ENCODE peak calls at places on chromosome 14, in five cellular contexts. B is heart left ventricle, X is mammary epithelial cell, K is uterus, V is neural progenitor cell. S is an unnamed sample. For H3K27me3 and H3K4me1, the result is how much of the 10 kb centered on the place peaks cover.

GRCh38 chr14:100192250-100192671 is 32.8 kb upstream of the DEGS2 start:
- DNase-seq in B (peak), X (no peak), K (peak), V (no peak), S (no peak)

GRCh38 chr14:81384900-81385299 is 15.2 kb downstream of the STON2 start:
- DNase-seq in B (no peak), X (peak), K (no peak), V (peak), S (no peak)

GRCh38 chr14:74571901-74572828 is 39.9 kb downstream of the LTBP2 start:
- DNase-seq in B (no peak), X (peak), K (peak), V (no peak), S (no peak)

GRCh38 chr14:90743826-90744225 is 72.4 kb downstream of the TTC7B start:
- DNase-seq in B (no peak), X (no peak), K (no peak), V (no peak), S (no peak)

GRCh38 chr14:76405627-76406026 is 29.7 kb downstream of the ESRRB start:
- DNase-seq in B (no peak), X (no peak), K (no peak), V (no peak), S (no peak)

GRCh38 chr14:89855961-89856360 is 98.6 kb downstream of the EFCAB11 start:
- DNase-seq in B (no peak), X (peak), K (no peak), V (no peak), S (no peak)

GRCh38 chr14:23492618-23493272 is 23.2 kb downstream of the NGDN start:
- DNase-seq in B (no peak), X (no peak), K (no peak), V (no peak), S (no peak)

GRCh38 chr14:100067971-100068959 is 3.0 kb downstream of the EVL start:
- DNase-seq in B (peak), X (peak), K (peak), V (no peak), S (no peak)

DNA sequence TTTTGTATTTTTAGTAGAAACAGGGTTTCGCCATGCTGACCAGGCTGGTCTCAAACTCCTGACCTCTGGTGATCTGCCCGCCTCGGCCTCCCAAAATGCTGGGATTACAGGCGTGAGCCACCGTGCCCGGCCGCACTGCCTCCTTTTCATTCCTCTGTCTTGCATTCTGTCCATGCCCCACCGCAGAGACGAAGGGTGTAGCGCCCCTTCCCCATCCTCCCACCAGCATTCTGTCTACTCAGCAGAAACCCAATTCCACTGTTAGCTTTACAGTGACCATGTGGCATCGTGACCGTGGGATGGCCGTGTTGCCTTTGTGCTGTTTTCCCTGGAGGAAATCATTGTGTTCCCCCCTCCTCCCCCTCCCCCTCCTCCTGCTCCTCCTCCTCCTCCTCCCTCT is 10.3 kb downstream of the TEX22 start:
- DNase-seq in B (no peak), X (no peak), K (no peak), V (no peak), S (no peak)
- H3K27me3 ChIP-seq in B (under half), X (under half), K (under half), V (under half), S (half or more)

GRCh38 chr14:93081875-93082570 is 33.7 kb downstream of the ITPK1 start:
- DNase-seq in B (no peak), X (no peak), K (no peak), V (no peak), S (no peak)
- H3K4me1 ChIP-seq in B (under half), X (under half), K (under half), V (under half), S (under half)

DNA sequence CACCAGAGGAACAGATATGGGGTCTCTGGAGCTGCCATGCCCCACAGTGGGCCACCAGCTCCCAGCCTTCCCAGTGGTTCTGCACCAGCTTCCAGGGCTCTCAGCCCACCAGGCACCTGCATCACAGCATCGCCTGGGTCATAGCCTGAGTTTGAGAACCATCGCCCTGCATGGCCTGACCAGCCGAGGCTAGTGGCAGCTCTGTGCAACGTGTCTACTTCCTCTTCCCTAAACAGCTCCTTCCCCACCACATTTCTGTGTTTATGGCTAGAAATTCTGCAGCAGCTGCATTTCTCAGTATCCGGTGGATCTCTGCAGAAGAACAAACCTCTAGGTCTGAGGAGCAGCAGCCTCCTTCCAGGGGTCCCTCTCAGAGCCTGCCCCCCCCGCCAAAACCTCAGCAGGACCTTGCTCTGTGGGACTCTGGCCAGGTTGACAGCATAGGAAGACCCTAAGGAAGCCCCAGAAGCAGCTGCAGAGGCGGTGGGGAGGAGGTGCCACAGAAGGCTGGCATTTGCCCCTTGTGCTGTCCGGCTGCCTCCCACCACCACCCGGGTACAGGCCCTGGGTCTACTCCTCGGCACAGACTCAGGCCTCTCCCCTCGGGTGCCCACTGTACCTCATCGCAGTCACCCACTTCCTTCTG is 47.7 kb downstream of the PSMA6 start:
- DNase-seq in B (peak), X (no peak), K (no peak), V (no peak), S (no peak)
- H3K27ac ChIP-seq in B (peak), X (no peak), K (peak), V (no peak), S (no peak)

GRCh38 chr14:101501341-101501740 is 60.0 kb upstream of the DIO3 start:
- DNase-seq in B (peak), X (no peak), K (no peak), V (no peak), S (no peak)
- H3K27me3 ChIP-seq in B (under half), X (under half), K (under half), V (under half), S (under half)

GRCh38 chr14:39665084-39665483 is 232.9 kb upstream of the FBXO33 start:
- DNase-seq in B (no peak), X (no peak), K (no peak), V (no peak), S (no peak)

GRCh38 chr14:39668449-39668848 is 236.2 kb upstream of the FBXO33 start:
- DNase-seq in B (no peak), X (no peak), K (no peak), V (no peak), S (no peak)

DNA sequence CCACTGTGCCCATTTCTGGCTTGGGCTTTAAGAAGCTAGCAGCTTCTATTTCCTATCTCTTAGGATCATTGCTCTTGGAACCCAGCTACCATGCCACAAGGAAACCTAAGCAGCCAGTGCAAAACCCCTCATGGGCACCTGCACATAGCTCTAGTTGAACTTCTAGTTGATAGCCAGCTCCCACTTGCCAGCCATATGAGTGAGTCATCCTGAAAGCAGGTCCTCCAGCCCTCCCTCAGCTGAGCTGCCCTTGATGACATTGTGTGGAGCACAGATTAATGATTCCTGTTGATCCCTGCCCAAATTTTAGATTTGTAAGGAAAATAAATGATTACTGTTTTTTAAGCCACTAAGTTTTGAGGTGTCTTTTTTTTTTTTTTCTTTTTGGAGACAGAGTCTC is 234.2 kb upstream of the FBXO33 start:
- DNase-seq in B (no peak), X (no peak), K (no peak), V (no peak), S (no peak)
- H3K4me1 ChIP-seq in B (under half), X (under half), K (under half), V (under half), S (under half)

GRCh38 chr14:54440454-54440853 is 720 bp downstream of the CNIH1 start:
- DNase-seq in B (no peak), X (no peak), K (no peak), V (no peak), S (no peak)
- H3K27ac ChIP-seq in B (peak), X (peak), K (peak), V (peak), S (peak)

GRCh38 chr14:32435411-32435810 is 106.3 kb downstream of the AKAP6 start:
- DNase-seq in B (no peak), X (no peak), K (no peak), V (no peak), S (no peak)
- H3K27me3 ChIP-seq in B (under half), X (under half), K (under half), V (under half), S (under half)

DNA sequence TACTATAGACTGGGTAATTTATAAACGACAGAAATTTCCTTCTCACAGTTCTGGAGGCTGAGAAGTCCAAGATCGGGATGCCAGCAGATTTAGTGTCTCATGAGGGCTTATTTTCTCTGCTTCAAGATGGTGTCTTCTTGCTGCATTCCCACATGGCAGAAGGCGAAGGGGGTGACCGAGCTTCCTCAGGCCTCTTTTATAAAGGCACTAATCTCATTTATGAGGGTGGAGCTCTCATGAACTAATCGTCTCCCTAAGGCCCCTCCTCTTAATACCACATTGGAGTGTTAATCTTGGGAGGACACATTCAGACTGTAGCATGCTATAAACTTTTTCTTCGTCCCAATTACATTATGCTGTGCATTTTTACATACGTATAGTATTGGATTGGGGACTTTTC is 200.4 kb upstream of the ARHGAP5 start:
- DNase-seq in B (no peak), X (no peak), K (no peak), V (no peak), S (no peak)
- H3K4me1 ChIP-seq in B (under half), X (under half), K (under half), V (under half), S (under half)

GRCh38 chr14:63175531-63175930 is 28.7 kb upstream of the RHOJ start:
- DNase-seq in B (no peak), X (no peak), K (no peak), V (no peak), S (no peak)

GRCh38 chr14:63182967-63183366 is 21.3 kb upstream of the RHOJ start:
- DNase-seq in B (no peak), X (no peak), K (no peak), V (no peak), S (no peak)

GRCh38 chr14:63180017-63180416 is 24.2 kb upstream of the RHOJ start:
- DNase-seq in B (peak), X (no peak), K (no peak), V (no peak), S (no peak)

GRCh38 chr14:63178912-63179311 is 25.3 kb upstream of the RHOJ start:
- DNase-seq in B (no peak), X (peak), K (no peak), V (no peak), S (no peak)

GRCh38 chr14:63179383-63179782 is 24.9 kb upstream of the RHOJ start:
- DNase-seq in B (no peak), X (peak), K (no peak), V (no peak), S (no peak)
- H3K27ac ChIP-seq in B (peak), X (peak), K (peak), V (no peak), S (no peak)

DNA sequence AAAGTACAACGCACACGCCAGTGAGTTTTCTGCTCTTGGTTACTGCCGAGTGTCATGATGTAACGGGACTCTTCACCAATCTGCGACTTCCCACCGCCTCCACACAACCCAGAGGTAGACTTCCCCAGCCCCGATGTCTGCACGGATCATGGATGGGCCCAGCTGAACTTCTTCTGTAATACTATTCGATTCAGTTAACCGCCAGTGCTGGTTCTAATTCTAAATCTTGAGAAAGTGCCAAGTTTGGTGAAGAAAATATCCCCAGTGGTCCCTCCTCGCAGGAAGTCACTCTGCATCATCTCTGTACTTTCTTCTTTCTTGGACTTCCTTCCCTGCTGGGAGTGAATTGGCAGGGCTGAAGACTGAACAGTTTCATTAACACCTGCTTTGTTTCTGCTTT is 77.6 kb upstream of the SLC35F4 start:
- DNase-seq in B (no peak), X (no peak), K (no peak), V (no peak), S (no peak)
- H3K27me3 ChIP-seq in B (under half), X (under half), K (under half), V (under half), S (under half)